ENCODE peak calls at places on chromosomes 11 and 22, in six cellular contexts. Z is activated CD8-positive, alpha-beta memory T cell treated with anti-CD3 and anti-CD28 coated beads, Interleukin-2, amount 10 ng/mL, durations not matched to agents 7 days and 5 days; M is Right ventricle myocardium superior; Q is stimulated activated CD4-positive, alpha-beta T cell treated with anti-CD3 and anti-CD28 coated beads, Interleukin-2, amount 100 ng/mL, for 48 hours; F is HFF-Myc; S is GM12865. T is an unnamed sample.

GRCh38 chr22:44995282-44995597 is 14.6 kb downstream of the PHF21B start:
- DNase-seq in F (no peak), S (no peak), Q (no peak), Z (no peak), M (no peak), T (no peak)

GRCh38 chr11:72745511-72745910 is 6.7 kb downstream of the ARAP1 start:
- DNase-seq in F (no peak), S (no peak), M (no peak), Z (no peak), Q (no peak), T (no peak)

GRCh38 chr22:43563571-43563970 is 151.8 kb downstream of the MPPED1 start:
- DNase-seq in S (no peak), F (no peak), Z (no peak), M (no peak), Q (no peak), T (no peak)

GRCh38 chr22:38490915-38491314 is 15.2 kb downstream of the DDX17 start:
- DNase-seq in Q (no peak), S (no peak), Z (no peak), M (peak), F (peak), T (peak)

GRCh38 chr11:77821349-77821851 is 456 bp downstream of the AAMDC start:
- DNase-seq in S (peak), Z (peak), M (peak), Q (peak), F (no peak), T (peak)

GRCh38 chr11:64204464-64204989 is 2.0 kb upstream of the FERMT3 start:
- DNase-seq in Z (peak), M (peak), F (peak), Q (peak), S (peak), T (peak)

GRCh38 chr22:23085785-23086184 is 15.5 kb downstream of the GNAZ start:
- DNase-seq in M (no peak), S (no peak), F (no peak), Q (no peak), Z (no peak), T (no peak)

GRCh38 chr22:49907807-49908206 is 10.4 kb downstream of the ALG12 start:
- DNase-seq in S (no peak), F (no peak), Q (no peak), Z (no peak), M (no peak), T (no peak)